ENCODE peak calls at places on chromosomes 16 and 17, in six cellular contexts. G is DMS153; Q is BE2C; E is effector memory CD4-positive, alpha-beta T cell; H is A549; D is stimulated activated CD4-positive, alpha-beta T cell treated with anti-CD3 and anti-CD28 coated beads, Interleukin-4, amount 100 ng/mL, for 24 hours. I is an unnamed sample.

GRCh38 chr17:49217651-49218413 is 7.3 kb downstream of the ABI3 start:
- DNase-seq in G (no peak), E (peak), D (peak), Q (no peak), H (no peak), I (peak)

GRCh38 chr16:50297301-50298074 is 31.1 kb downstream of the ADCY7 start:
- DNase-seq in D (no peak), G (no peak), E (no peak), Q (peak), H (no peak), I (no peak)

GRCh38 chr16:14489460-14489859 is 140.6 kb downstream of the PARN start:
- DNase-seq in G (no peak), E (no peak), Q (peak), H (peak), D (no peak), I (peak)

GRCh38 chr17:7056386-7056785 is 12.5 kb upstream of the SLC16A11 start:
- DNase-seq in G (no peak), E (no peak), Q (no peak), D (no peak), H (no peak), I (no peak)

GRCh38 chr16:88807626-88808453 is 3.9 kb downstream of the APRT start:
- DNase-seq in H (no peak), D (no peak), E (no peak), G (no peak), Q (no peak), I (no peak)

GRCh38 chr16:76910931-76911330 is 280.1 kb upstream of the MON1B start:
- DNase-seq in G (no peak), Q (no peak), E (no peak), H (peak), D (no peak), I (no peak)

GRCh38 chr17:81179220-81179619 is 13.2 kb upstream of the AATK start:
- DNase-seq in E (no peak), H (no peak), G (no peak), Q (no peak), D (no peak), I (no peak)

GRCh38 chr17:58318627-58319180 is 9.9 kb downstream of the TSPOAP1 start:
- DNase-seq in H (no peak), D (no peak), E (no peak), G (no peak), Q (no peak), I (no peak)

GRCh38 chr17:73474370-73474988 is 162.7 kb upstream of the CDC42EP4 start:
- DNase-seq in Q (peak), D (peak), E (no peak), H (peak), G (peak), I (no peak)

GRCh38 chr17:7132511-7133094 is 18.0 kb upstream of the ASGR2 start:
- DNase-seq in Q (no peak), D (peak), G (no peak), H (no peak), E (peak), I (no peak)

GRCh38 chr17:45287526-45288264 is 25.8 kb upstream of the SPATA32 start:
- DNase-seq in D (no peak), H (no peak), G (no peak), E (no peak), Q (peak), I (no peak)

GRCh38 chr17:76063880-76064546 is 8.3 kb downstream of the SRP68 start:
- DNase-seq in Q (no peak), D (peak), H (no peak), E (peak), G (no peak), I (no peak)

GRCh38 chr16:54873081-54873480 is 57.6 kb upstream of the IRX5 start:
- DNase-seq in Q (no peak), H (no peak), E (no peak), D (no peak), G (no peak), I (no peak)

GRCh38 chr17:21081967-21082366 is 39.2 kb upstream of the USP22 start:
- DNase-seq in E (no peak), D (no peak), Q (no peak), H (no peak), G (no peak), I (no peak)

GRCh38 chr17:45114117-45114932 is 18.0 kb downstream of the PLCD3 start:
- DNase-seq in D (no peak), G (no peak), H (no peak), Q (no peak), E (no peak), I (no peak)

GRCh38 chr16:86821933-86822332 is 243.6 kb downstream of the FOXL1 start:
- DNase-seq in D (no peak), G (no peak), E (no peak), H (no peak), Q (no peak), I (no peak)

GRCh38 chr17:19386276-19386863 is 620 bp downstream of the MFAP4 start:
- DNase-seq in H (peak), D (no peak), E (no peak), Q (no peak), G (no peak), I (no peak)

GRCh38 chr17:77836557-77837041 is 121.9 kb upstream of the TNRC6C start:
- DNase-seq in Q (no peak), E (no peak), D (peak), H (no peak), G (no peak), I (no peak)

GRCh38 chr17:81631482-81631881 is 5.4 kb downstream of the NPLOC4 start:
- DNase-seq in E (no peak), Q (no peak), D (no peak), G (no peak), H (no peak), I (no peak)

GRCh38 chr16:275786-276232 is at the start of gene RGS11:
- DNase-seq in H (no peak), G (no peak), E (no peak), Q (peak), D (no peak), I (no peak)

GRCh38 chr16:1151424-1152122 is 1.3 kb upstream of the CACNA1H start:
- DNase-seq in E (no peak), D (no peak), H (no peak), G (no peak), Q (no peak), I (no peak)

GRCh38 chr16:57316390-57317017 is 32.0 kb upstream of the PLLP start:
- DNase-seq in Q (no peak), D (no peak), E (no peak), H (peak), G (no peak), I (no peak)

GRCh38 chr17:79365836-79366831 is 244.7 kb downstream of the RBFOX3 start:
- DNase-seq in H (no peak), G (no peak), E (no peak), D (no peak), Q (no peak), I (no peak)

I was measured in KBM-7.